ENCODE peak calls at places on chromosomes 16 and 17, in five cellular contexts. N is GM12878, R is AG08396, C is NCI-H1092, B is NCI-H1694. F is an unnamed sample.

GRCh38 chr17:19304209-19304608 is 58.3 kb downstream of the B9D1 start:
- DNase-seq in N (no peak), R (no peak), C (no peak), B (no peak), F (peak)

GRCh38 chr17:81400939-81401726 is 5.9 kb downstream of the BAHCC1 start:
- DNase-seq in N (no peak), R (no peak), C (no peak), B (no peak), F (no peak)

GRCh38 chr17:58267347-58268324 is 13.1 kb downstream of the MPO start:
- DNase-seq in N (no peak), R (no peak), C (no peak), B (no peak), F (no peak)

GRCh38 chr16:19691161-19691850 is 26.7 kb downstream of the KNOP1 start:
- DNase-seq in N (no peak), R (no peak), C (no peak), B (no peak), F (no peak)

GRCh38 chr16:11681977-11682654 is 13.9 kb downstream of the SNN start:
- DNase-seq in N (no peak), R (no peak), C (no peak), B (peak), F (no peak)

GRCh38 chr17:226773-227580 is 45.5 kb upstream of the DOC2B start:
- DNase-seq in N (no peak), R (no peak), C (no peak), B (no peak), F (no peak)

GRCh38 chr17:78117027-78117981 is 11.3 kb downstream of the TMC6 start:
- DNase-seq in N (no peak), R (no peak), C (peak), B (peak), F (no peak)

GRCh38 chr16:75263963-75264445 is 12.6 kb upstream of the BCAR1 start:
- DNase-seq in N (no peak), R (no peak), C (no peak), B (no peak), F (no peak)

GRCh38 chr16:23081675-23082119 is 67.6 kb downstream of the USP31 start:
- DNase-seq in N (no peak), R (no peak), C (no peak), B (no peak), F (no peak)

GRCh38 chr16:85528528-85529387 is 84.4 kb upstream of the GSE1 start:
- DNase-seq in N (no peak), R (peak), C (no peak), B (no peak), F (no peak)

GRCh38 chr17:71237903-71238538 is 882.8 kb upstream of the SOX9 start:
- DNase-seq in N (no peak), R (peak), C (peak), B (peak), F (no peak)

GRCh38 chr16:54506691-54507090 is 220.1 kb upstream of the IRX3 start:
- DNase-seq in N (no peak), R (no peak), C (peak), B (peak), F (no peak)

GRCh38 chr17:6107791-6108190 is 37.6 kb downstream of the WSCD1 start:
- DNase-seq in N (no peak), R (no peak), C (no peak), B (no peak), F (no peak)

GRCh38 chr17:77245162-77245926 is 104.6 kb downstream of the SEC14L1 start:
- DNase-seq in N (peak), R (no peak), C (no peak), B (no peak), F (no peak)

GRCh38 chr16:51383909-51384308 is 232.8 kb upstream of the SALL1 start:
- DNase-seq in N (no peak), R (no peak), C (no peak), B (no peak), F (no peak)

GRCh38 chr16:88973007-88973410 is 4.0 kb downstream of the CBFA2T3 start:
- DNase-seq in N (no peak), R (no peak), C (no peak), B (no peak), F (no peak)

GRCh38 chr16:89572478-89573205 is 2.9 kb upstream of the CPNE7 start:
- DNase-seq in N (no peak), R (no peak), C (no peak), B (no peak), F (no peak)

GRCh38 chr16:89363621-89364393 is 126.6 kb downstream of the ANKRD11 start:
- DNase-seq in N (no peak), R (peak), C (no peak), B (no peak), F (no peak)

GRCh38 chr16:25158401-25158800 is 46.9 kb downstream of the LCMT1 start:
- DNase-seq in N (no peak), R (no peak), C (no peak), B (no peak), F (no peak)

GRCh38 chr17:53588317-53588716 is 234.4 kb upstream of the KIF2B start:
- DNase-seq in N (no peak), R (no peak), C (no peak), B (no peak), F (no peak)

GRCh38 chr17:73359987-73360410 is 48.2 kb upstream of the CDC42EP4 start:
- DNase-seq in N (no peak), R (no peak), C (no peak), B (no peak), F (no peak)

GRCh38 chr16:3589441-3589921 is 12.3 kb upstream of the NLRC3 start:
- DNase-seq in N (no peak), R (no peak), C (no peak), B (no peak), F (no peak)

GRCh38 chr17:41534899-41535546 is 6.9 kb upstream of the KRT19 start:
- DNase-seq in N (no peak), R (no peak), C (no peak), B (no peak), F (no peak)

GRCh38 chr17:9402590-9403199 is 172.9 kb downstream of the STX8 start:
- DNase-seq in N (no peak), R (peak), C (no peak), B (peak), F (no peak)

GRCh38 chr16:4364196-4365013 is 7.2 kb upstream of the VASN start:
- DNase-seq in N (no peak), R (no peak), C (no peak), B (no peak), F (no peak)

GRCh38 chr16:87635541-87636049 is 33.3 kb downstream of the JPH3 start:
- DNase-seq in N (no peak), R (peak), C (peak), B (peak), F (no peak)

GRCh38 chr17:41998497-41998896 is 18.7 kb downstream of the DNAJC7 start:
- DNase-seq in N (no peak), R (no peak), C (no peak), B (no peak), F (no peak)

GRCh38 chr17:65066858-65067257 is 10.3 kb upstream of the GNA13 start:
- DNase-seq in N (no peak), R (no peak), C (no peak), B (no peak), F (no peak)

GRCh38 chr17:10556301-10557005 is 7.0 kb upstream of the MYH2 start:
- DNase-seq in N (no peak), R (no peak), C (no peak), B (no peak), F (no peak)

GRCh38 chr16:19833176-19833575 is 51.5 kb downstream of the GPRC5B start:
- DNase-seq in N (no peak), R (no peak), C (no peak), B (no peak), F (no peak)

GRCh38 chr16:23801387-23801786 is 34.4 kb upstream of the PRKCB start:
- DNase-seq in N (no peak), R (peak), C (peak), B (peak), F (no peak)

GRCh38 chr17:30586818-30587595 is 109.8 kb downstream of the GOSR1 start:
- DNase-seq in N (no peak), R (peak), C (no peak), B (no peak), F (no peak)

GRCh38 chr17:77571562-77571981 is 386.9 kb upstream of the TNRC6C start:
- DNase-seq in N (no peak), R (no peak), C (no peak), B (no peak), F (no peak)

GRCh38 chr17:76567634-76568432 is 17.8 kb downstream of the ST6GALNAC2 start:
- DNase-seq in N (no peak), R (no peak), C (no peak), B (no peak), F (no peak)

GRCh38 chr16:86452451-86452850 is 57.9 kb upstream of the FOXF1 start:
- DNase-seq in N (no peak), R (no peak), C (no peak), B (no peak), F (no peak)

GRCh38 chr17:68441064-68441770 is 16.1 kb downstream of the WIPI1 start:
- DNase-seq in N (no peak), R (no peak), C (no peak), B (no peak), F (no peak)